ENCODE peak calls at places on chromosomes 3 and 15, in eight cellular contexts. W, B, N, G, Y, D, Q and P are unnamed samples.

GRCh38 chr3:23112491-23112890 is 90.6 kb upstream of the UBE2E2 start:
- DNase-seq in G (no peak), D (no peak), Y (no peak), N (no peak), Q (no peak), B (no peak), W (no peak), P (no peak)

GRCh38 chr3:18556001-18556408 is 130.9 kb upstream of the SATB1 start:
- DNase-seq in W (no peak), N (no peak), Y (no peak), B (no peak), G (no peak), Q (no peak), D (no peak), P (no peak)

GRCh38 chr3:44039006-44039405 is 202.7 kb upstream of the TOPAZ1 start:
- DNase-seq in Y (no peak), W (no peak), G (no peak), N (no peak), D (no peak), Q (no peak), B (no peak), P (no peak)

GRCh38 chr3:43055806-43056770 is 49.8 kb downstream of the POMGNT2 start:
- DNase-seq in D (no peak), B (no peak), W (no peak), Y (no peak), N (no peak), G (no peak), Q (no peak), P (no peak)

GRCh38 chr3:133401374-133402135 is 1.7 kb downstream of the BFSP2 start:
- DNase-seq in Y (no peak), D (peak; percentile 70), N (no peak), B (no peak), G (no peak), Q (no peak), W (no peak), P (no peak)

GRCh38 chr3:128262457-128262856 is 109.2 kb downstream of the EEFSEC start:
- DNase-seq in D (no peak), W (no peak), G (no peak), B (no peak), N (no peak), Q (no peak), Y (no peak), P (no peak)

GRCh38 chr3:46987485-46988401 is 8.3 kb downstream of the NBEAL2 start:
- DNase-seq in B (no peak), Q (peak; percentile 89), G (no peak), N (no peak), W (no peak), D (no peak), Y (no peak), P (no peak)

GRCh38 chr3:187319699-187320302 is 28.3 kb upstream of the MASP1 start:
- DNase-seq in Y (no peak), G (no peak), N (peak; percentile 78), B (peak; percentile 48), W (peak; percentile 77), D (peak; percentile 58), Q (peak; percentile 61), P (peak; percentile 20)

GRCh38 chr3:180875071-180875698 is 37.3 kb upstream of the FXR1 start:
- DNase-seq in N (no peak), B (no peak), W (no peak), Y (no peak), Q (no peak), D (no peak), G (no peak), P (no peak)

GRCh38 chr3:8464668-8465067 is 37.0 kb upstream of the LMCD1 start:
- DNase-seq in Y (no peak), D (no peak), G (no peak), W (no peak), B (no peak), Q (no peak), N (peak; percentile 76), P (peak; percentile 80)

GRCh38 chr15:78446551-78446950 is 8.5 kb downstream of the IREB2 start:
- DNase-seq in G (no peak), Y (no peak), N (no peak), B (no peak), Q (no peak), D (no peak), W (no peak), P (no peak)

GRCh38 chr3:81728766-81729544 is 32.5 kb downstream of the GBE1 start:
- DNase-seq in W (no peak), Q (no peak), Y (no peak), G (peak; percentile 11), D (peak; percentile 65), B (no peak), N (no peak), P (no peak)

GRCh38 chr3:59237121-59237520 is 187.3 kb upstream of the CFAP20DC start:
- DNase-seq in G (no peak), N (no peak), Q (no peak), Y (no peak), D (peak; percentile 36), B (no peak), W (no peak), P (no peak)

GRCh38 chr15:48175126-48175525 is 3.0 kb downstream of the MYEF2 start:
- DNase-seq in W (no peak), G (no peak), B (no peak), Y (no peak), Q (no peak), N (no peak), D (no peak), P (no peak)

GRCh38 chr15:55353030-55353429 is 34.0 kb downstream of the PIGB start:
- DNase-seq in G (no peak), Q (no peak), B (no peak), N (no peak), W (no peak), D (no peak), Y (no peak), P (no peak)

GRCh38 chr15:73286356-73286755 is 82.4 kb downstream of the HCN4 start:
- DNase-seq in B (no peak), G (no peak), Y (no peak), D (no peak), N (no peak), W (no peak), Q (no peak), P (no peak)

GRCh38 chr3:149612456-149612855 is 45.4 kb downstream of the WWTR1 start:
- DNase-seq in N (no peak), Y (no peak), Q (no peak), D (no peak), W (no peak), B (peak; percentile 89), G (no peak), P (no peak)

GRCh38 chr3:154242766-154243165 is 81.5 kb downstream of the DHX36 start:
- DNase-seq in G (no peak), N (no peak), W (no peak), B (no peak), Y (no peak), D (no peak), Q (no peak), P (no peak)

GRCh38 chr15:93378547-93378946 is 289.5 kb upstream of the RGMA start:
- DNase-seq in B (no peak), Y (no peak), N (no peak), Q (no peak), W (no peak), D (no peak), G (no peak), P (no peak)

GRCh38 chr3:8095724-8096123 is 405.9 kb upstream of the LMCD1 start:
- DNase-seq in B (no peak), Y (no peak), G (no peak), Q (no peak), N (no peak), W (no peak), D (no peak), P (no peak)

GRCh38 chr3:184727357-184728060 is 15.6 kb upstream of the MAGEF1 start:
- DNase-seq in Y (no peak), B (peak; percentile 31), D (peak; percentile 63), N (no peak), G (peak; percentile 10), Q (peak; percentile 66), W (peak; percentile 42), P (no peak)

GRCh38 chr3:154152741-154153140 is 31.6 kb downstream of the ARHGEF26 start:
- DNase-seq in D (no peak), B (no peak), Q (no peak), W (no peak), N (no peak), G (no peak), Y (no peak), P (no peak)

GRCh38 chr3:107545680-107546120 is 22.9 kb downstream of the BBX start:
- DNase-seq in N (no peak), B (no peak), W (no peak), G (no peak), Q (no peak), Y (no peak), D (peak; percentile 65), P (no peak)

GRCh38 chr15:71679223-71680078 is 130.9 kb upstream of the NR2E3 start:
- DNase-seq in N (no peak), G (no peak), Y (no peak), W (no peak), D (peak; percentile 31), B (peak; percentile 61), Q (no peak), P (no peak)

GRCh38 chr15:66879968-66880367 is 177.9 kb downstream of the SMAD6 start:
- DNase-seq in Q (no peak), B (no peak), D (no peak), N (no peak), G (no peak), Y (no peak), W (no peak), P (no peak)

GRCh38 chr3:72382460-72382859 is 465.8 kb downstream of the SHQ1 start:
- DNase-seq in B (no peak), W (no peak), D (no peak), Q (no peak), N (no peak), Y (no peak), G (no peak), P (no peak)

GRCh38 chr15:60509470-60509869 is 30.5 kb upstream of the ICE2 start:
- DNase-seq in Q (no peak), D (no peak), Y (no peak), W (no peak), N (no peak), B (no peak), G (no peak), P (no peak)

GRCh38 chr3:37945803-37946530 is 44.6 kb upstream of the VILL start:
- DNase-seq in B (peak; percentile 86), G (no peak), D (no peak), Q (no peak), N (no peak), W (peak; percentile 92), Y (peak; percentile 36), P (peak; percentile 47)

GRCh38 chr3:159252772-159253384 is 451.0 kb downstream of the MFSD1 start:
- DNase-seq in Q (peak; percentile 13), W (peak; percentile 41), N (no peak), G (peak; percentile 12), D (peak; percentile 79), B (peak; percentile 4), Y (no peak), P (no peak)

GRCh38 chr3:44076221-44076829 is 165.4 kb upstream of the TOPAZ1 start:
- DNase-seq in N (no peak), W (no peak), Y (no peak), G (no peak), Q (no peak), D (no peak), B (no peak), P (no peak)

GRCh38 chr3:122789585-122790273 is 3.9 kb downstream of the HSPBAP1 start:
- DNase-seq in Q (no peak), G (no peak), B (no peak), D (no peak), Y (no peak), N (no peak), W (no peak), P (no peak)

GRCh38 chr3:163939926-163940325 is 1138.4 kb downstream of the SI start:
- DNase-seq in N (no peak), G (no peak), W (peak; percentile 39), Y (no peak), Q (no peak), B (no peak), D (peak; percentile 57), P (peak; percentile 16)

GRCh38 chr3:171563298-171563697 is 103.1 kb upstream of the TNIK start:
- DNase-seq in W (no peak), B (no peak), Q (no peak), G (no peak), Y (no peak), N (no peak), D (no peak), P (no peak)

GRCh38 chr3:15496341-15496664 is 25.2 kb downstream of the COLQ start:
- DNase-seq in G (no peak), Q (no peak), Y (no peak), W (no peak), B (no peak), N (no peak), D (no peak), P (no peak)